ENCODE peak calls at places on chromosomes 2 and 18, in seven cellular contexts. E is cardiac muscle cell, K is adrenal gland, A is Peyer's patch, F is sigmoid colon, Y is IMR-90, G is SK-N-SH. O is an unnamed sample.

GRCh38 chr2:183859129-183859528 is 734.9 kb downstream of the NUP35 start:
- DNase-seq in G (no peak), F (no peak), A (no peak), E (no peak), Y (no peak), K (no peak), O (no peak)

GRCh38 chr18:12408247-12408869 is 629 bp downstream of the PRELID3A start:
- DNase-seq in G (peak), F (no peak), Y (no peak), K (no peak), E (peak), A (no peak), O (no peak)

GRCh38 chr2:73112026-73112912 is 479 bp downstream of the RAB11FIP5 start:
- DNase-seq in E (peak), Y (peak), G (peak), F (peak), K (peak), A (peak), O (no peak)

GRCh38 chr2:5748941-5749731 is 57.0 kb downstream of the SOX11 start:
- DNase-seq in E (no peak), F (no peak), G (no peak), A (no peak), Y (peak), K (no peak), O (no peak)

GRCh38 chr2:41865263-41865662 is 182.6 kb upstream of the PKDCC start:
- DNase-seq in A (no peak), E (no peak), F (no peak), Y (no peak), G (no peak), K (no peak), O (no peak)

GRCh38 chr2:3914243-3914642 is 210.9 kb downstream of the DCDC2C start:
- DNase-seq in F (no peak), G (no peak), A (no peak), Y (no peak), E (no peak), K (no peak), O (no peak)

GRCh38 chr2:164599954-164600589 is 21.2 kb downstream of the GRB14 start:
- DNase-seq in K (peak), Y (peak), E (peak), A (peak), F (no peak), G (peak), O (peak)

GRCh38 chr2:2512931-2513330 is 181.9 kb upstream of the MYT1L start:
- DNase-seq in E (no peak), G (no peak), A (no peak), F (no peak), K (no peak), Y (no peak), O (no peak)

GRCh38 chr2:132620115-132620514 is 49.9 kb downstream of the LYPD1 start:
- DNase-seq in F (no peak), G (no peak), A (no peak), K (no peak), E (peak), Y (peak), O (no peak)

GRCh38 chr2:227717687-227718567 is at the start of gene SLC19A3:
- DNase-seq in F (peak), Y (peak), A (peak), E (peak), K (peak), G (peak), O (no peak)

GRCh38 chr2:168165418-168165817 is 82.0 kb downstream of the STK39 start:
- DNase-seq in F (no peak), Y (no peak), K (no peak), A (no peak), E (peak), G (no peak), O (no peak)

GRCh38 chr2:178163395-178163794 is 30.9 kb upstream of the OSBPL6 start:
- DNase-seq in F (no peak), K (peak), A (no peak), E (peak), G (no peak), Y (peak), O (no peak)

GRCh38 chr2:207054521-207054920 is 111.2 kb downstream of the KLF7 start:
- DNase-seq in F (no peak), K (no peak), G (no peak), A (no peak), Y (peak), E (no peak), O (no peak)

GRCh38 chr2:50820176-50820575 is 211.8 kb downstream of the NRXN1 start:
- DNase-seq in A (no peak), Y (no peak), G (no peak), E (no peak), F (no peak), K (no peak), O (no peak)

DNA sequence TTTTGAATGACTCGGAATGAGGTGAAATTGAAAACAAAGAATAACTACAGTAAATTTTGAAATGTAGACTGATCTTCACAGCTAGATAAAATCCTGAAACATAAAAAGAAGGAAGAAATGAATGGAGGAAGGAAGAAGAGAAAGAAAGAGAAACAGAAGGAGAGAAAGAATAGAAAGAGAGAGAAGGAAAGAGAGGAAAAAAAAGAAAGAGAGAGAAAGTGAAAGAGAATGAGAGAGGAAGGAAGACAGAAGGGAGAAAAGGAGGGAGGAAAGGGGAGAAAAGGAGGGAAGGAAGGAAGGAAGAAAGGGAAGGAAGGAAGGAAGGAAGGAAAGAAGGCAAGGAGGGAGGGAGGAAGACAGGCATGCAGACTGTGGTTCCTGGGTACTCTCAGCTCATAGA is 982.6 kb downstream of the BCL11A start:
- DNase-seq in E (no peak), A (no peak), Y (no peak), F (no peak), K (no peak), G (no peak), O (no peak)
- H3K27ac ChIP-seq in E (no peak), A (no peak), Y (no peak), F (no peak), K (no peak), G (no peak), O (no peak)

GRCh38 chr2:197145471-197146056 is 165.0 kb downstream of the ANKRD44 start:
- DNase-seq in E (no peak), K (no peak), A (peak), Y (no peak), F (no peak), G (no peak), O (no peak)
- H3K27ac ChIP-seq in E (no peak), K (no peak), A (peak), Y (no peak), F (no peak), G (no peak), O (no peak)

GRCh38 chr2:218828477-218828778 is 3.2 kb downstream of the PRKAG3 start:
- DNase-seq in K (no peak), G (no peak), A (peak), E (no peak), Y (no peak), F (no peak), O (no peak)

GRCh38 chr2:218830526-218831306 is 887 bp downstream of the PRKAG3 start:
- DNase-seq in E (no peak), A (peak), F (no peak), K (no peak), Y (no peak), G (no peak), O (no peak)

GRCh38 chr2:218827701-218828476 is 3.7 kb downstream of the PRKAG3 start:
- DNase-seq in E (no peak), Y (no peak), A (peak), K (no peak), F (no peak), G (peak), O (no peak)

GRCh38 chr2:218831378-218831990 is at the start of gene PRKAG3:
- DNase-seq in Y (no peak), E (no peak), F (no peak), G (no peak), K (no peak), A (peak), O (no peak)

GRCh38 chr2:218829868-218830451 is 1.6 kb downstream of the PRKAG3 start:
- DNase-seq in Y (no peak), K (no peak), G (no peak), E (no peak), A (peak), F (no peak), O (no peak)
- H3K27ac ChIP-seq in Y (no peak), K (no peak), G (no peak), E (no peak), A (no peak), F (no peak), O (no peak)

DNA sequence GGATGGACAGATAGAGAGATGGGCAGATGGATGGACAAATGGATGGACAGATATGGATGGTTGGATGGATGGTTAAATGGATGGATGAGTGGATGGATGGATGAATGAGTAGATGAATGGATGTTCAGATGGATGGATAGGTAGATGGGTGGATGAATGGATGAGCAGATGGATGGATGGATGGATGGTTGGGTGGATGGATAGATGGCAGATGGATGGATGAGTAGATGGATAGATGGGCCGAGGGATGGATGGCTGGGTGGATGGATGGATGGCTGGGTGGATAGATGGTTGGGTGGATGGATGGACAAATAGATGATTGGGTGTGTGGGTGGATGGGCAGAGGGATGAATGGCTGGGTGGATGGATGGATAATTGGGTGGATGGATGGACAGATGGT is 98.9 kb upstream of the OTOS start:
- DNase-seq in Y (no peak), E (no peak), F (peak), K (no peak), G (no peak), A (no peak), O (no peak)
- H3K27ac ChIP-seq in Y (no peak), E (no peak), F (no peak), K (no peak), G (no peak), A (no peak), O (no peak)

DNA sequence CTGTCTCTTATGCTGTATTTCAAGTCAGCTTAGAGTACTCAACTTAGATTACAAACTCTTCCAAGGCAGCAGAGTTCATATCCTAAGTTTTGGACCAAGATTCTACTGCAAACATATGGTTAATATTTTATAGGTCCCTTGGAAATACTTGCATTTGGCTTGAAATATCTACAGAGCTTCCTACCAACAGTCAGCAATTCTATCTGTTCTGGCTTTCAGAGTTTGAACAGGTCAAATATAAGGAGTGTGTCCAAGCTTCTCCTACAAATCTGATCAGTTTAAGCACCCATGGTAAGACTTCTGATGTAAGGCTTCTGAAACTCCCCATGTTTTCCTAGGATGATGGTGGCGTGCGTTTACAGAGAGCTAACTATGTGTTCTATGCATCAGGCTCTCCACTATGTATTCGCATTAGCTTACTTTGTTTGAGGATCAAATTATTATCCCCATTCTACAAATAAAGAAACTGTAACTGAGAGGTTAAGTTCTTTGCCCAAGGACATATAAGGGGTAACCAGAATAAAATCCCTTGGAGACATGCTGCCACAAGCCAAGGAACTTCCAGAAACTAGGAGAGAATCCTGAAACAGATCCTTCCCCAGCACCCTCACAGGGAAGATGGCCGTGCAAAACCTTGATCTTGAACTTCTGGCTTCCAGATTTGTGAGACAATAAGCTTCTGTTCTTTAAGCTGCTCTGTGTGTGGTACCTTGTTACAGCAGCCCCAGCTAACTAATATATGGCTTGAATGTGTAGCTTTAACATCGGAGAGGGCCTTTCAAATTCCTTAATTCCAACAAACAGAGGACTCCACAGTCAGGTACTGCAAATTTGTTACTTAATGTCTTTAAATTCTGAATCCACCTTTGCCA is 55.1 kb downstream of the ATP8B1 start:
- DNase-seq in K (no peak), F (no peak), Y (no peak), G (no peak), A (no peak), E (no peak), O (no peak)
- H3K27ac ChIP-seq in K (no peak), F (peak), Y (no peak), G (peak), A (no peak), E (no peak), O (no peak)